ENCODE peak calls at places on chromosomes 2 and 18, in seven cellular contexts. O, F, W, V, B, A and C are unnamed samples.

GRCh38 chr2:157894694-157895450 is 18.7 kb upstream of the ACVR1 start:
- DNase-seq in O (no peak), F (no peak), W (peak; percentile 20), V (no peak), B (no peak), A (peak; percentile 39), C (peak; percentile 80)

GRCh38 chr2:72927619-72928537 is 10.6 kb downstream of the EMX1 start:
- DNase-seq in O (no peak), F (no peak), W (no peak), V (no peak), B (no peak), A (no peak), C (no peak)

GRCh38 chr2:236887519-236887918 is 198.2 kb upstream of the COPS8 start:
- DNase-seq in O (no peak), F (peak; percentile 32), W (peak; percentile 66), V (no peak), B (no peak), A (no peak), C (peak; percentile 61)

GRCh38 chr2:23280401-23280800 is 104.6 kb upstream of the KLHL29 start:
- DNase-seq in O (no peak), F (no peak), W (no peak), V (no peak), B (no peak), A (no peak), C (no peak)

GRCh38 chr18:30920356-30920755 is 122.2 kb downstream of the DSC3 start:
- DNase-seq in O (no peak), F (no peak), W (no peak), V (no peak), B (no peak), A (no peak), C (peak; percentile 3)

GRCh38 chr18:58784601-58785137 is 80.0 kb upstream of the ZNF532 start:
- DNase-seq in O (no peak), F (peak; percentile 41), W (no peak), V (no peak), B (no peak), A (no peak), C (no peak)

GRCh38 chr18:77433076-77433475 is 183.4 kb downstream of the GALR1 start:
- DNase-seq in O (no peak), F (no peak), W (no peak), V (no peak), B (no peak), A (no peak), C (no peak)

GRCh38 chr18:21391074-21391673 is 149.1 kb downstream of the GREB1L start:
- DNase-seq in O (no peak), F (no peak), W (peak; percentile 50), V (no peak), B (no peak), A (no peak), C (peak; percentile 21)

GRCh38 chr2:221467610-221468009 is 104.5 kb downstream of the EPHA4 start:
- DNase-seq in O (no peak), F (peak; percentile 12), W (peak; percentile 8), V (no peak), B (no peak), A (no peak), C (peak; percentile 31)

GRCh38 chr2:112794131-112794733 is 9.9 kb upstream of the IL1A start:
- DNase-seq in O (peak; percentile 74), F (no peak), W (peak; percentile 92), V (peak; percentile 35), B (no peak), A (peak; percentile 97), C (peak; percentile 95)

GRCh38 chr18:11310476-11311086 is 161.2 kb upstream of the PIEZO2 start:
- DNase-seq in O (no peak), F (peak; percentile 25), W (no peak), V (no peak), B (no peak), A (peak; percentile 53), C (peak; percentile 62)

GRCh38 chr18:36312806-36313395 is 15.4 kb downstream of the FHOD3 start:
- DNase-seq in O (no peak), F (no peak), W (peak; percentile 49), V (no peak), B (no peak), A (no peak), C (peak; percentile 27)

GRCh38 chr18:9570255-9570654 is 44.1 kb downstream of the PPP4R1 start:
- DNase-seq in O (no peak), F (no peak), W (no peak), V (no peak), B (no peak), A (no peak), C (no peak)

GRCh38 chr2:109386004-109386695 is 227.6 kb downstream of the SEPTIN10 start:
- DNase-seq in O (no peak), F (no peak), W (no peak), V (no peak), B (no peak), A (no peak), C (peak; percentile 60)

GRCh38 chr18:6816154-6816553 is 86.6 kb downstream of the ARHGAP28 start:
- DNase-seq in O (no peak), F (no peak), W (no peak), V (no peak), B (no peak), A (no peak), C (no peak)

GRCh38 chr18:59148192-59148591 is 8.5 kb downstream of the SEC11C start:
- DNase-seq in O (no peak), F (no peak), W (no peak), V (no peak), B (no peak), A (no peak), C (no peak)

GRCh38 chr2:233074106-233074505 is 14.0 kb downstream of the INPP5D start:
- DNase-seq in O (no peak), F (no peak), W (no peak), V (no peak), B (no peak), A (no peak), C (no peak)

GRCh38 chr18:25814841-25815458 is 275.5 kb downstream of the SS18 start:
- DNase-seq in O (no peak), F (no peak), W (no peak), V (no peak), B (no peak), A (no peak), C (no peak)
- H3K4me3 ChIP-seq in O (no peak overlapping the region), F (no peak overlapping the region), W (no peak overlapping the region), V (no peak overlapping the region), B (no peak overlapping the region), A (no peak overlapping the region), C (no peak overlapping the region)

GRCh38 chr2:71210292-71210691 is 16.6 kb downstream of the PAIP2B start:
- DNase-seq in O (no peak), F (no peak), W (no peak), V (no peak), B (no peak), A (no peak), C (no peak)
- TF ChIP-seq CTCF in O (no peak), F (no peak), W (no peak), V (no peak), B (no peak), A (no peak), C (no peak)

DNA sequence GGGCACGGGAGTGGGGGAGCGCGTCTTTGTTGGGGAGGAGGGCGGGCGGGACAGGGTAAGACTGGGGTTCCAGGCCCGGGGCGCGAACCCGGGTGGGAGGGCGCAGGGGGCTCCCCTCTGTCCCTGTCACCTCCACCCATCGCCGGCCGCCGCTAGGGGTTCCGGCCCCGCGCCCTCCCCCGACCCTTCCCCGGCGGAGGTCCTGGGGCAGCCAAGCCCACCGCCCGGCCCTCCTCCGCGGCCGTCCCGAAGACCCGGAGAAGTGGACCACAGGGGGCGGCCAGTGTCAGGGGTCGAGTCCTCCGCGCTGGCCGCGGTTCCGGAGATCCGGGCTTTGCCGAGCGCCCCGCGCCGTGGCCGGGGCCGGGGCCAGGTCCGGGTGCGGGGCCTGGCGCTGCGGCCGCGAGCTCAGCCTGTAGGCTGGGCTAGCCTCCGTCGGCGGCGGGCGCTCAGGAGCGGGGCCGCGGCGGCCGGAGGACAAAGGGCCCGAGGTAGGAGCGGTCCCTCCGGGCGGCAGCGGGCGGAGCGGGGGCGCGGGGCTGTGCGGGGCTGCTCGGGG is 16.6 kb upstream of the E2F6 start:
- DNase-seq in O (no peak), F (peak; percentile 29), W (no peak), V (no peak), B (no peak), A (no peak), C (no peak)
- H3K4me3 ChIP-seq in O (peak overlapping the region; percentile 41), F (peak overlapping the region; percentile 67), W (no peak overlapping the region), V (peak overlapping the region; percentile 63), B (no peak overlapping the region), A (no peak overlapping the region), C (peak overlapping the region; percentile 49)

GRCh38 chr2:30073523-30073922 is 73.3 kb upstream of the YPEL5 start:
- DNase-seq in O (no peak), F (no peak), W (no peak), V (no peak), B (no peak), A (no peak), C (no peak)

GRCh38 chr2:30074023-30074422 is 72.8 kb upstream of the YPEL5 start:
- DNase-seq in O (no peak), F (no peak), W (no peak), V (no peak), B (no peak), A (peak; percentile 17), C (no peak)

DNA sequence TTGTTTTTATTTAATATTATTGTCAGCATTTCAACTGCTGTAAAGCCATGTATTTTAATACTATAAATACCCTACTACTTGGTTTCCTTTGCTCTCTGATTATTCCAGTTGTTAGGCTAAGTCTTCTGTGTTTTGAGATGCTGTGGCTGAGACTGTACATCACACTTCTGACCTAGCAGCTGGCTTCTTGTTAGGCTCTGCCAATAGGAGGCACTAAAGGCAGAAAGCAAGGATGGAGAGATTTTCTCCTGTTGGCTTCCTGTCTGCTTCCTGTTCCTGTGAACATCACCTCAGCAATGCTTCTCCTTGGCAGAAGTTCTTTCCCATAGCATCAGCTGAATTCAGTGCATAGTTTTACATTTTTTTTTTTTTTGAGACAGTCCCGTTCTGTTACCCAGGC is 68.3 kb upstream of the YPEL5 start:
- DNase-seq in O (no peak), F (no peak), W (no peak), V (no peak), B (no peak), A (no peak), C (peak; percentile 28)
- TF ChIP-seq CTCF in O (no peak), F (no peak), W (no peak), V (no peak), B (no peak), A (no peak), C (peak; percentile 16)